ENCODE peak calls at places on chromosomes 12 and 14, in five cellular contexts. One of them, this sample, is unnamed.

GRCh38 chr12:41103614-41104013 is 84.5 kb upstream of the PDZRN4 start:
- DNase-seq in astrocyte of the hippocampus: no peak
- DNase-seq in H54: no peak
- DNase-seq in H9: no peak
- DNase-seq in T-helper 9 cell: no peak
- DNase-seq in this sample: peak; percentile 46

GRCh38 chr12:78585132-78585531 is 279.4 kb upstream of the SYT1 start:
- DNase-seq in H9: no peak
- DNase-seq in astrocyte of the hippocampus: no peak
- DNase-seq in H54: no peak
- DNase-seq in T-helper 9 cell: no peak
- DNase-seq in this sample: peak; percentile 0

GRCh38 chr12:102851246-102851645 is 65.8 kb downstream of the PAH start:
- DNase-seq in H54: no peak
- DNase-seq in H9: no peak
- DNase-seq in T-helper 9 cell: no peak
- DNase-seq in astrocyte of the hippocampus: no peak
- DNase-seq in this sample: no peak

GRCh38 chr12:12356467-12356885 is 402 bp upstream of the BORCS5 start:
- DNase-seq in astrocyte of the hippocampus: no peak
- DNase-seq in H9: no peak
- DNase-seq in H54: no peak
- DNase-seq in T-helper 9 cell: no peak
- DNase-seq in this sample: no peak

GRCh38 chr12:105214141-105214540 is 21.8 kb downstream of the APPL2 start:
- DNase-seq in H54: no peak
- DNase-seq in astrocyte of the hippocampus: peak; percentile 18
- DNase-seq in H9: no peak
- DNase-seq in T-helper 9 cell: no peak
- DNase-seq in this sample: no peak

GRCh38 chr12:94071258-94071657 is 77.1 kb upstream of the PLXNC1 start:
- DNase-seq in astrocyte of the hippocampus: no peak
- DNase-seq in T-helper 9 cell: no peak
- DNase-seq in H54: no peak
- DNase-seq in H9: no peak
- DNase-seq in this sample: no peak

GRCh38 chr14:52551696-52552062 is 626 bp downstream of the TXNDC16 start:
- DNase-seq in H9: no peak
- DNase-seq in H54: no peak
- DNase-seq in astrocyte of the hippocampus: peak; percentile 55
- DNase-seq in T-helper 9 cell: no peak
- DNase-seq in this sample: peak; percentile 30

GRCh38 chr12:103880299-103881142 is 39.5 kb upstream of the NT5DC3 start:
- DNase-seq in T-helper 9 cell: no peak
- DNase-seq in H9: no peak
- DNase-seq in H54: no peak
- DNase-seq in astrocyte of the hippocampus: peak; percentile 11
- DNase-seq in this sample: no peak

GRCh38 chr14:72796935-72797334 is 97.0 kb downstream of the DPF3 start:
- DNase-seq in T-helper 9 cell: no peak
- DNase-seq in H9: peak; percentile 81
- DNase-seq in astrocyte of the hippocampus: peak; percentile 60
- DNase-seq in H54: no peak
- DNase-seq in this sample: no peak

GRCh38 chr12:111443586-111443985 is 37.9 kb downstream of the SH2B3 start:
- DNase-seq in H9: no peak
- DNase-seq in T-helper 9 cell: no peak
- DNase-seq in H54: no peak
- DNase-seq in astrocyte of the hippocampus: no peak
- DNase-seq in this sample: peak; percentile 54

GRCh38 chr12:47885012-47885501 is 19.7 kb downstream of the VDR start:
- DNase-seq in H54: no peak
- DNase-seq in astrocyte of the hippocampus: no peak
- DNase-seq in H9: no peak
- DNase-seq in T-helper 9 cell: no peak
- DNase-seq in this sample: no peak

GRCh38 chr14:22558221-22558913 is 30.7 kb downstream of the DAD1 start:
- DNase-seq in H54: no peak
- DNase-seq in H9: peak; percentile 74
- DNase-seq in T-helper 9 cell: peak; percentile 58
- DNase-seq in astrocyte of the hippocampus: no peak
- DNase-seq in this sample: no peak

GRCh38 chr12:109393437-109394345 is 46.0 kb downstream of the MYO1H start:
- DNase-seq in astrocyte of the hippocampus: peak; percentile 75
- DNase-seq in H54: peak; percentile 51
- DNase-seq in H9: peak; percentile 46
- DNase-seq in T-helper 9 cell: peak; percentile 6
- DNase-seq in this sample: peak; percentile 65

This sample was measured in fibroblast of villous mesenchyme.